ENCODE peak calls at places on chromosomes 7 and 10, in six cellular contexts. One of them, this sample, is unnamed.

GRCh38 chr7:76211216-76211615 is 9.5 kb downstream of the SRRM3 start:
- DNase-seq in cardiac fibroblast: no peak
- DNase-seq in AG04450: no peak
- DNase-seq in naive thymus-derived CD4-positive, alpha-beta T cell: no peak
- DNase-seq in heart left ventricle: no peak
- DNase-seq in heart right ventricle: no peak
- DNase-seq in this sample: no peak

GRCh38 chr10:92407305-92408016 is 116.5 kb downstream of the MARCHF5 start:
- DNase-seq in cardiac fibroblast: no peak
- DNase-seq in AG04450: no peak
- DNase-seq in naive thymus-derived CD4-positive, alpha-beta T cell: no peak
- DNase-seq in heart left ventricle: no peak
- DNase-seq in heart right ventricle: no peak
- DNase-seq in this sample: no peak

GRCh38 chr10:94107191-94107590 is 113.5 kb downstream of the PLCE1 start:
- DNase-seq in cardiac fibroblast: no peak
- DNase-seq in AG04450: no peak
- DNase-seq in naive thymus-derived CD4-positive, alpha-beta T cell: no peak
- DNase-seq in heart left ventricle: no peak
- DNase-seq in heart right ventricle: no peak
- DNase-seq in this sample: no peak

GRCh38 chr7:2941201-2941859 is 97.2 kb upstream of the GNA12 start:
- DNase-seq in cardiac fibroblast: no peak
- DNase-seq in AG04450: no peak
- DNase-seq in naive thymus-derived CD4-positive, alpha-beta T cell: no peak
- DNase-seq in heart left ventricle: no peak
- DNase-seq in heart right ventricle: no peak
- DNase-seq in this sample: no peak

GRCh38 chr7:111756687-111757178 is 194.4 kb upstream of the IMMP2L start:
- DNase-seq in cardiac fibroblast: peak; percentile 93
- DNase-seq in AG04450: peak; percentile 18
- DNase-seq in naive thymus-derived CD4-positive, alpha-beta T cell: no peak
- DNase-seq in heart left ventricle: peak; percentile 35
- DNase-seq in heart right ventricle: peak; percentile 38
- DNase-seq in this sample: no peak

GRCh38 chr10:3336673-3337293 is 164.2 kb upstream of the PITRM1 start:
- DNase-seq in cardiac fibroblast: no peak
- DNase-seq in AG04450: peak; percentile 3
- DNase-seq in naive thymus-derived CD4-positive, alpha-beta T cell: no peak
- DNase-seq in heart left ventricle: no peak
- DNase-seq in heart right ventricle: no peak
- DNase-seq in this sample: no peak

GRCh38 chr7:23385120-23385519 is 85.2 kb downstream of the IGF2BP3 start:
- DNase-seq in cardiac fibroblast: no peak
- DNase-seq in AG04450: no peak
- DNase-seq in naive thymus-derived CD4-positive, alpha-beta T cell: no peak
- DNase-seq in heart left ventricle: no peak
- DNase-seq in heart right ventricle: no peak
- DNase-seq in this sample: no peak

GRCh38 chr10:61192042-61192441 is 248.1 kb upstream of the RHOBTB1 start:
- DNase-seq in cardiac fibroblast: no peak
- DNase-seq in AG04450: no peak
- DNase-seq in naive thymus-derived CD4-positive, alpha-beta T cell: no peak
- DNase-seq in heart left ventricle: no peak
- DNase-seq in heart right ventricle: no peak
- DNase-seq in this sample: no peak

GRCh38 chr7:71227126-71227525 is 95.2 kb downstream of the GALNT17 start:
- DNase-seq in cardiac fibroblast: no peak
- DNase-seq in AG04450: no peak
- DNase-seq in naive thymus-derived CD4-positive, alpha-beta T cell: no peak
- DNase-seq in heart left ventricle: no peak
- DNase-seq in heart right ventricle: no peak
- DNase-seq in this sample: no peak

GRCh38 chr7:140601566-140602174 is 38.9 kb downstream of the DENND2A start:
- DNase-seq in cardiac fibroblast: no peak
- DNase-seq in AG04450: no peak
- DNase-seq in naive thymus-derived CD4-positive, alpha-beta T cell: no peak
- DNase-seq in heart left ventricle: no peak
- DNase-seq in heart right ventricle: no peak
- DNase-seq in this sample: no peak

GRCh38 chr7:10237306-10237705 is 736.4 kb upstream of the PHF14 start:
- DNase-seq in cardiac fibroblast: peak; percentile 7
- DNase-seq in AG04450: no peak
- DNase-seq in naive thymus-derived CD4-positive, alpha-beta T cell: no peak
- DNase-seq in heart left ventricle: peak; percentile 25
- DNase-seq in heart right ventricle: peak; percentile 46
- DNase-seq in this sample: no peak

GRCh38 chr7:149074116-149074885 is 16.2 kb downstream of the ZNF786 start:
- DNase-seq in cardiac fibroblast: no peak
- DNase-seq in AG04450: no peak
- DNase-seq in naive thymus-derived CD4-positive, alpha-beta T cell: no peak
- DNase-seq in heart left ventricle: no peak
- DNase-seq in heart right ventricle: no peak
- DNase-seq in this sample: no peak

GRCh38 chr10:3091346-3091787 is 24.0 kb downstream of the PFKP start:
- DNase-seq in cardiac fibroblast: peak; percentile 90
- DNase-seq in AG04450: peak; percentile 55
- DNase-seq in naive thymus-derived CD4-positive, alpha-beta T cell: no peak
- DNase-seq in heart left ventricle: no peak
- DNase-seq in heart right ventricle: no peak
- DNase-seq in this sample: no peak

GRCh38 chr10:13977861-13978843 is 352.6 kb downstream of the FRMD4A start:
- DNase-seq in cardiac fibroblast: peak; percentile 85
- DNase-seq in AG04450: peak; percentile 93
- DNase-seq in naive thymus-derived CD4-positive, alpha-beta T cell: no peak
- DNase-seq in heart left ventricle: no peak
- DNase-seq in heart right ventricle: no peak
- DNase-seq in this sample: no peak

GRCh38 chr7:92837214-92837749 is 909 bp upstream of the CDK6 start:
- DNase-seq in cardiac fibroblast: peak; percentile 39
- DNase-seq in AG04450: no peak
- DNase-seq in naive thymus-derived CD4-positive, alpha-beta T cell: no peak
- DNase-seq in heart left ventricle: no peak
- DNase-seq in heart right ventricle: no peak
- DNase-seq in this sample: peak; percentile 59

GRCh38 chr7:135342887-135343286 is 109.2 kb downstream of the STRA8 start:
- DNase-seq in cardiac fibroblast: no peak
- DNase-seq in AG04450: no peak
- DNase-seq in naive thymus-derived CD4-positive, alpha-beta T cell: no peak
- DNase-seq in heart left ventricle: peak; percentile 64
- DNase-seq in heart right ventricle: peak; percentile 77
- DNase-seq in this sample: no peak

GRCh38 chr10:105024184-105024583 is 383.1 kb downstream of the SORCS3 start:
- DNase-seq in cardiac fibroblast: no peak
- DNase-seq in AG04450: no peak
- DNase-seq in naive thymus-derived CD4-positive, alpha-beta T cell: no peak
- DNase-seq in heart left ventricle: no peak
- DNase-seq in heart right ventricle: no peak
- DNase-seq in this sample: no peak

GRCh38 chr10:125123363-125124113 is 36.8 kb downstream of the CTBP2 start:
- DNase-seq in cardiac fibroblast: peak; percentile 89
- DNase-seq in AG04450: no peak
- DNase-seq in naive thymus-derived CD4-positive, alpha-beta T cell: no peak
- DNase-seq in heart left ventricle: peak; percentile 84
- DNase-seq in heart right ventricle: peak; percentile 86
- DNase-seq in this sample: no peak
- H3K4me3 ChIP-seq in cardiac fibroblast: no peak overlapping the region
- H3K4me3 ChIP-seq in AG04450: peak overlapping the region; percentile 23
- H3K4me3 ChIP-seq in naive thymus-derived CD4-positive, alpha-beta T cell: no peak overlapping the region
- H3K4me3 ChIP-seq in heart left ventricle: peak overlapping the region; percentile 26
- H3K4me3 ChIP-seq in heart right ventricle: no peak overlapping the region
- H3K4me3 ChIP-seq in this sample: no peak overlapping the region

GRCh38 chr7:151091003-151091402 is 4.7 kb downstream of the AGAP3 start:
- DNase-seq in cardiac fibroblast: no peak
- DNase-seq in AG04450: no peak
- DNase-seq in naive thymus-derived CD4-positive, alpha-beta T cell: no peak
- DNase-seq in heart left ventricle: no peak
- DNase-seq in heart right ventricle: no peak
- DNase-seq in this sample: no peak

GRCh38 chr7:151088019-151088855 is 2.0 kb downstream of the AGAP3 start:
- DNase-seq in cardiac fibroblast: peak; percentile 15
- DNase-seq in AG04450: no peak
- DNase-seq in naive thymus-derived CD4-positive, alpha-beta T cell: no peak
- DNase-seq in heart left ventricle: peak; percentile 55
- DNase-seq in heart right ventricle: no peak
- DNase-seq in this sample: no peak

GRCh38 chr7:151089893-151090730 is 3.8 kb downstream of the AGAP3 start:
- DNase-seq in cardiac fibroblast: no peak
- DNase-seq in AG04450: no peak
- DNase-seq in naive thymus-derived CD4-positive, alpha-beta T cell: no peak
- DNase-seq in heart left ventricle: no peak
- DNase-seq in heart right ventricle: no peak
- DNase-seq in this sample: no peak

GRCh38 chr7:151087247-151088018 is 1.2 kb downstream of the AGAP3 start:
- DNase-seq in cardiac fibroblast: peak; percentile 69
- DNase-seq in AG04450: no peak
- DNase-seq in naive thymus-derived CD4-positive, alpha-beta T cell: peak; percentile 24
- DNase-seq in heart left ventricle: peak; percentile 67
- DNase-seq in heart right ventricle: peak; percentile 54
- DNase-seq in this sample: no peak

GRCh38 chr7:151088856-151089699 is 2.8 kb downstream of the AGAP3 start:
- DNase-seq in cardiac fibroblast: peak; percentile 67
- DNase-seq in AG04450: no peak
- DNase-seq in naive thymus-derived CD4-positive, alpha-beta T cell: peak; percentile 33
- DNase-seq in heart left ventricle: peak; percentile 81
- DNase-seq in heart right ventricle: peak; percentile 72
- DNase-seq in this sample: no peak
- H3K4me3 ChIP-seq in cardiac fibroblast: peak overlapping the region; percentile 57
- H3K4me3 ChIP-seq in AG04450: peak overlapping the region; percentile 77
- H3K4me3 ChIP-seq in naive thymus-derived CD4-positive, alpha-beta T cell: no peak overlapping the region
- H3K4me3 ChIP-seq in heart left ventricle: peak overlapping the region; percentile 89
- H3K4me3 ChIP-seq in heart right ventricle: no peak overlapping the region
- H3K4me3 ChIP-seq in this sample: no peak overlapping the region

GRCh38 chr10:121679916-121680315 is 81.7 kb upstream of the FGFR2 start:
- DNase-seq in cardiac fibroblast: no peak
- DNase-seq in AG04450: no peak
- DNase-seq in naive thymus-derived CD4-positive, alpha-beta T cell: no peak
- DNase-seq in heart left ventricle: no peak
- DNase-seq in heart right ventricle: no peak
- DNase-seq in this sample: no peak

GRCh38 chr10:121683366-121683765 is 85.1 kb upstream of the FGFR2 start:
- DNase-seq in cardiac fibroblast: no peak
- DNase-seq in AG04450: no peak
- DNase-seq in naive thymus-derived CD4-positive, alpha-beta T cell: no peak
- DNase-seq in heart left ventricle: no peak
- DNase-seq in heart right ventricle: no peak
- DNase-seq in this sample: no peak

GRCh38 chr10:121683803-121684202 is 85.6 kb upstream of the FGFR2 start:
- DNase-seq in cardiac fibroblast: no peak
- DNase-seq in AG04450: no peak
- DNase-seq in naive thymus-derived CD4-positive, alpha-beta T cell: no peak
- DNase-seq in heart left ventricle: no peak
- DNase-seq in heart right ventricle: no peak
- DNase-seq in this sample: no peak

GRCh38 chr10:121681982-121682687 is 83.9 kb upstream of the FGFR2 start:
- DNase-seq in cardiac fibroblast: no peak
- DNase-seq in AG04450: no peak
- DNase-seq in naive thymus-derived CD4-positive, alpha-beta T cell: no peak
- DNase-seq in heart left ventricle: no peak
- DNase-seq in heart right ventricle: peak; percentile 16
- DNase-seq in this sample: no peak

GRCh38 chr10:121681171-121681752 is 83.0 kb upstream of the FGFR2 start:
- DNase-seq in cardiac fibroblast: no peak
- DNase-seq in AG04450: no peak
- DNase-seq in naive thymus-derived CD4-positive, alpha-beta T cell: no peak
- DNase-seq in heart left ventricle: no peak
- DNase-seq in heart right ventricle: no peak
- DNase-seq in this sample: no peak
- H3K4me3 ChIP-seq in cardiac fibroblast: no peak overlapping the region
- H3K4me3 ChIP-seq in AG04450: no peak overlapping the region
- H3K4me3 ChIP-seq in naive thymus-derived CD4-positive, alpha-beta T cell: no peak overlapping the region
- H3K4me3 ChIP-seq in heart left ventricle: no peak overlapping the region
- H3K4me3 ChIP-seq in heart right ventricle: no peak overlapping the region
- H3K4me3 ChIP-seq in this sample: no peak overlapping the region

GRCh38 chr7:128861957-128862570 is 592 bp upstream of the ATP6V1F start:
- DNase-seq in cardiac fibroblast: no peak
- DNase-seq in AG04450: no peak
- DNase-seq in naive thymus-derived CD4-positive, alpha-beta T cell: no peak
- DNase-seq in heart left ventricle: no peak
- DNase-seq in heart right ventricle: no peak
- DNase-seq in this sample: no peak
- H3K4me3 ChIP-seq in cardiac fibroblast: peak overlapping the region; percentile 13
- H3K4me3 ChIP-seq in AG04450: peak overlapping the region; percentile 55
- H3K4me3 ChIP-seq in naive thymus-derived CD4-positive, alpha-beta T cell: peak overlapping the region; percentile 88
- H3K4me3 ChIP-seq in heart left ventricle: peak overlapping the region; percentile 80
- H3K4me3 ChIP-seq in heart right ventricle: no peak overlapping the region
- H3K4me3 ChIP-seq in this sample: peak overlapping the region; percentile 78

GRCh38 chr7:87474046-87474445 is 1.4 kb downstream of the ABCB4 start:
- DNase-seq in cardiac fibroblast: no peak
- DNase-seq in AG04450: no peak
- DNase-seq in naive thymus-derived CD4-positive, alpha-beta T cell: no peak
- DNase-seq in heart left ventricle: no peak
- DNase-seq in heart right ventricle: no peak
- DNase-seq in this sample: no peak
- H3K4me3 ChIP-seq in cardiac fibroblast: no peak overlapping the region
- H3K4me3 ChIP-seq in AG04450: no peak overlapping the region
- H3K4me3 ChIP-seq in naive thymus-derived CD4-positive, alpha-beta T cell: no peak overlapping the region
- H3K4me3 ChIP-seq in heart left ventricle: peak overlapping the region; percentile 71
- H3K4me3 ChIP-seq in heart right ventricle: no peak overlapping the region
- H3K4me3 ChIP-seq in this sample: no peak overlapping the region